ENCODE peak calls at places on chromosomes 7 and 10, in five cellular contexts. W is mesendoderm, F is neuronal stem cell, U is H9, A is mesenchymal stem cell. Y is an unnamed sample.

GRCh38 chr10:85643839-85644525 is 722.6 kb downstream of the GRID1 start:
- DNase-seq in W (peak; percentile 59), F (no peak), U (no peak), A (no peak), Y (no peak)

GRCh38 chr7:42285383-42285824 is 48.4 kb upstream of the GLI3 start:
- DNase-seq in W (no peak), F (no peak), U (no peak), A (peak; percentile 40), Y (no peak)

GRCh38 chr10:52334595-52334994 is 20.5 kb downstream of the DKK1 start:
- DNase-seq in W (peak; percentile 42), F (no peak), U (no peak), A (no peak), Y (peak; percentile 31)

GRCh38 chr7:139602143-139602722 is 78.7 kb downstream of the CLEC2L start:
- DNase-seq in W (peak; percentile 56), F (peak; percentile 18), U (no peak), A (peak; percentile 49), Y (peak; percentile 42)

GRCh38 chr10:73333202-73333601 is 25.5 kb downstream of the CFAP70 start:
- DNase-seq in W (no peak), F (no peak), U (no peak), A (no peak), Y (no peak)

GRCh38 chr10:43226441-43226840 is 40.4 kb downstream of the RASGEF1A start:
- DNase-seq in W (no peak), F (no peak), U (peak; percentile 11), A (no peak), Y (no peak)

GRCh38 chr10:6592080-6592479 is 12.0 kb upstream of the PRKCQ start:
- DNase-seq in W (no peak), F (no peak), U (no peak), A (no peak), Y (no peak)

GRCh38 chr10:82319558-82319957 is 444.6 kb downstream of the NRG3 start:
- DNase-seq in W (peak; percentile 23), F (no peak), U (peak; percentile 31), A (no peak), Y (no peak)

GRCh38 chr7:111755388-111755787 is 193.1 kb upstream of the IMMP2L start:
- DNase-seq in W (no peak), F (no peak), U (no peak), A (no peak), Y (no peak)

GRCh38 chr10:86243651-86244155 is 122.9 kb downstream of the GRID1 start:
- DNase-seq in W (no peak), F (no peak), U (no peak), A (no peak), Y (no peak)

GRCh38 chr7:131893627-131894345 is 337.4 kb upstream of the PODXL start:
- DNase-seq in W (no peak), F (no peak), U (no peak), A (no peak), Y (no peak)

GRCh38 chr10:104617831-104618230 is 23.3 kb upstream of the SORCS3 start:
- DNase-seq in W (peak; percentile 56), F (no peak), U (no peak), A (no peak), Y (no peak)

GRCh38 chr7:81462672-81463071 is 307.2 kb downstream of the HGF start:
- DNase-seq in W (no peak), F (no peak), U (no peak), A (peak; percentile 75), Y (peak; percentile 85)

GRCh38 chr10:62182595-62182994 is 86.0 kb downstream of the RTKN2 start:
- DNase-seq in W (no peak), F (no peak), U (no peak), A (no peak), Y (no peak)

GRCh38 chr7:36668750-36669149 is 55.5 kb downstream of the AOAH start:
- DNase-seq in W (no peak), F (no peak), U (no peak), A (no peak), Y (no peak)

GRCh38 chr10:34866848-34867247 is 51.8 kb upstream of the PARD3 start:
- DNase-seq in W (peak; percentile 46), F (no peak), U (peak; percentile 50), A (no peak), Y (no peak)

GRCh38 chr7:107014381-107015023 is 30.0 kb upstream of the PRKAR2B start:
- DNase-seq in W (no peak), F (no peak), U (peak; percentile 36), A (no peak), Y (peak; percentile 26)

GRCh38 chr10:78277734-78278404 is 244.2 kb downstream of the RPS24 start:
- DNase-seq in W (no peak), F (no peak), U (no peak), A (peak; percentile 78), Y (peak; percentile 75)

GRCh38 chr7:91306266-91306665 is 42.0 kb downstream of the FZD1 start:
- DNase-seq in W (no peak), F (no peak), U (no peak), A (no peak), Y (no peak)

GRCh38 chr7:45691155-45691656 is 117.0 kb downstream of the ADCY1 start:
- DNase-seq in W (no peak), F (no peak), U (no peak), A (no peak), Y (no peak)

GRCh38 chr7:68715907-68716306 is 882.4 kb upstream of the AUTS2 start:
- DNase-seq in W (peak; percentile 63), F (no peak), U (no peak), A (no peak), Y (no peak)

GRCh38 chr7:23000597-23001360 is 13.2 kb downstream of the HYCC1 start:
- DNase-seq in W (peak; percentile 56), F (no peak), U (no peak), A (no peak), Y (no peak)

GRCh38 chr7:55237156-55237721 is 127.9 kb upstream of the LANCL2 start:
- DNase-seq in W (no peak), F (no peak), U (no peak), A (no peak), Y (no peak)

GRCh38 chr10:118792501-118792900 is 37.7 kb upstream of the CACUL1 start:
- DNase-seq in W (no peak), F (no peak), U (no peak), A (no peak), Y (no peak)

GRCh38 chr7:794207-794606 is 38.1 kb upstream of the SUN1 start:
- DNase-seq in W (no peak), F (no peak), U (no peak), A (no peak), Y (no peak)
- H4K8ac ChIP-seq in W (no peak overlapping the region), F (no peak overlapping the region), U (no peak overlapping the region), A (no peak overlapping the region), Y (no peak overlapping the region)

GRCh38 chr10:71281646-71282322 is 37.3 kb upstream of the SLC29A3 start:
- DNase-seq in W (no peak), F (no peak), U (no peak), A (no peak), Y (no peak)

GRCh38 chr10:71282323-71282680 is 36.8 kb upstream of the SLC29A3 start:
- DNase-seq in W (no peak), F (no peak), U (no peak), A (no peak), Y (no peak)

GRCh38 chr10:71285180-71285545 is 33.9 kb upstream of the SLC29A3 start:
- DNase-seq in W (peak; percentile 60), F (peak; percentile 61), U (peak; percentile 79), A (peak; percentile 50), Y (peak; percentile 29)

GRCh38 chr10:71284544-71285179 is 34.4 kb upstream of the SLC29A3 start:
- DNase-seq in W (no peak), F (no peak), U (no peak), A (no peak), Y (no peak)

DNA sequence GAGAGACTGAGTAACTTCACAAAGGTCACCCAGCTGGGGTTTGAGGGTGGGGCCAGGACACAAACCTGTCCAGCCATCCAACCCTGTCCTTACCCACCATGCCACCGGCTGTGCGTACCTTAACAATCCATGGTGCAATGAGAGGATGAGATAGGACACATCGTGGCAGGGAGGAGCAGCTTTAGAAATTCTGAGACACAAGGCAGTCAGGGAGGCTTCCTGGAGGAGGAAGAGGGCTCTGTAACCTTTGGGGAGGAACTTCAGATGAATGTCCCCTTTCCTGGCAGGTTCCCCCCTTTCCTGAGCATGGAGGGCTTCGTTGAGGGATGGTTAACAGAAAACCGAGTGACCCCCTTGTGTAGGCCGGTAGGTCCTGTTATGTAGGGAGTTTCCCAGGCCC is 35.6 kb upstream of the SLC29A3 start:
- DNase-seq in W (no peak), F (no peak), U (no peak), A (no peak), Y (no peak)
- H4K8ac ChIP-seq in W (no peak overlapping the region), F (no peak overlapping the region), U (no peak overlapping the region), A (no peak overlapping the region), Y (no peak overlapping the region)

GRCh38 chr7:74087791-74088453 is 4.3 kb downstream of the LIMK1 start:
- DNase-seq in W (no peak), F (no peak), U (no peak), A (no peak), Y (no peak)

GRCh38 chr7:74083928-74084721 is 521 bp downstream of the LIMK1 start:
- DNase-seq in W (peak; percentile 54), F (no peak), U (peak; percentile 57), A (peak; percentile 76), Y (peak; percentile 59)

GRCh38 chr7:74083117-74083876 is at the start of gene LIMK1:
- DNase-seq in W (peak; percentile 87), F (peak; percentile 84), U (peak; percentile 90), A (peak; percentile 85), Y (peak; percentile 79)

GRCh38 chr7:74082770-74083116 is 861 bp upstream of the LIMK1 start:
- DNase-seq in W (no peak), F (no peak), U (no peak), A (no peak), Y (no peak)

DNA sequence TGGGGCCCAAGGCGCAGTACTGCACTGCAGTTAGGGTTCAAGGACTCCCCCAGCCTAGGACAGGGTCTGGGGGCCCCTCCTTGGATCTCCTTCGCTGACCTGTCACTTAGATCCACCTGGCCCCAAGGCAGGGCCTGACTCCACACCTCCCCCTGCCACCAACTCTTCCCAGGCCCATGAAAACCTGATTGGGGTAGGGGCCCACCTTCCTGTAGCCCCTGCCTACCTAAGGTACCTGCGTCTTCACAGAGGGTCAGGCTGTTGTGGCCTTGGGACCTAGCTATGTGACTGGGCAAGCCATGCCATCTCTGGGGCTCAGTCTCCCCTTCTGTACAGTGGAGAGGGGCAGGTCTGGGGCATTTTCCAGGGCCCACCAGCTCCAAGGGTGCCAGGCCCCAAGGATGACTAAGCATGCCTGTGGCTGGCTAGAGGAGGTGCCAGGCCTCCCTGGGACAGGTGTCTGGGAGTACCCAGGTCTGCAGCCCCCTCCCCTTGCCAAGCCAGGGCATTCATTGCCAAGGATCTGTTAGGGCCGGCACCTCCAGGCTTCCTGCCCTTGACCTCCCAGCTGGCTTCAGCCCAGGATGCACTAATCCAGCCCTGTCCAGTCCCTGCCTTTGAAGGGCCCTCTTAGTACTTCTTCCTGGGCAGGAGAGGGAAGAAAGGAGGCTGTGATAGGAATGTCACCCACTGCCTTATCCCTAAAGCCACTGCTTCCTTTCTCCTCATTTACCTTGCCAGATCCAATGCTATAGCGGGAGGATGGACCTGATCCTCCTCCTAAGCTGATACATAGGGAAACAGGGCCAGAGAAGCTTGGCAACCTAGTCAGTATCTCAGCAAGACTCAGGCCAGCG is 1.3 kb downstream of the LIMK1 start:
- DNase-seq in W (no peak), F (no peak), U (peak; percentile 24), A (peak; percentile 13), Y (no peak)
- H4K8ac ChIP-seq in W (no peak overlapping the region), F (no peak overlapping the region), U (no peak overlapping the region), A (peak overlapping the region; percentile 95), Y (peak overlapping the region; percentile 64)

DNA sequence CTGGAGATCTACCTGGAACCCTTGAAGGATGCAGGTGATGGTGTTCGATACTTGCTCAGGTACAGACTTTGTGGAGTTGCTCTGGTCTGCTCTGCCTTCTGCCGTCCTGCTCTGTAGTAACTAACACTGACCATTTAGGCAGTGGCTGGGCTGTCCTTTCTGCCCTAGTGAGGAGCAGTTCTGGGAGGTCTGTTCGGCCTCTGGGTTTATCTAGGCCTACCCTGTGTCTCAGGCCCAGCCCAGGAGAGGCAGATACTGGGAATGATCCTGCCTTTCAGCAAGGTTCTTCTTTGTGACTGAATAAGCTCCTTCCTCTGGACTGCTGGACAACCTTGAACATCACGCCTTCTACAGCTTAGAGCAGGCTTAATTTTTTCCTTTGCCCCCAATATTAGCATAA is 1.7 kb downstream of the ZFYVE27 start:
- DNase-seq in W (no peak), F (no peak), U (no peak), A (no peak), Y (no peak)
- H4K8ac ChIP-seq in W (no peak overlapping the region), F (no peak overlapping the region), U (no peak overlapping the region), A (no peak overlapping the region), Y (no peak overlapping the region)